ENCODE peak calls at places on chromosomes 1 and 21, in four cellular contexts. X, Z, H and B are unnamed samples.

GRCh38 chr1:193602705-193603104 is 416.3 kb upstream of the B3GALT2 start:
- DNase-seq in X (no peak), Z (no peak), H (no peak), B (no peak)

GRCh38 chr21:21332492-21332891 is 334.3 kb downstream of the NCAM2 start:
- DNase-seq in Z (no peak), H (no peak), X (no peak), B (no peak)

GRCh38 chr1:155048449-155049334 is 2.4 kb upstream of the ADAM15 start:
- DNase-seq in X (no peak), H (no peak), Z (no peak), B (no peak)

GRCh38 chr1:167489581-167490340 is 28.6 kb downstream of the CD247 start:
- DNase-seq in Z (peak; percentile 75), X (no peak), H (no peak), B (no peak)

GRCh38 chr1:225299624-225300023 is 128.2 kb downstream of the LBR start:
- DNase-seq in X (no peak), Z (no peak), H (no peak), B (no peak)

GRCh38 chr1:15820478-15820877 is 13.0 kb upstream of the UQCRHL start:
- DNase-seq in Z (no peak), H (no peak), X (no peak), B (no peak)

GRCh38 chr1:187951817-187952216 is 1123.1 kb downstream of the PLA2G4A start:
- DNase-seq in X (no peak), H (no peak), Z (no peak), B (no peak)

GRCh38 chr1:155136728-155137127 is 1.1 kb downstream of the SLC50A1 start:
- DNase-seq in Z (no peak), X (no peak), H (peak; percentile 26), B (peak; percentile 29)

GRCh38 chr1:18494304-18494703 is 13.6 kb downstream of the KLHDC7A start:
- DNase-seq in X (no peak), Z (no peak), H (no peak), B (no peak)

GRCh38 chr1:26833432-26834405 is 7.2 kb downstream of the ZDHHC18 start:
- DNase-seq in X (no peak), Z (no peak), H (no peak), B (no peak)

GRCh38 chr1:1763657-1764621 is 14.3 kb downstream of the NADK start:
- DNase-seq in H (no peak), X (no peak), Z (no peak), B (no peak)

GRCh38 chr1:208110296-208110695 is 133.9 kb downstream of the PLXNA2 start:
- DNase-seq in X (peak; percentile 29), Z (no peak), H (no peak), B (peak; percentile 24)

GRCh38 chr1:52346653-52347052 is 19.4 kb downstream of the CC2D1B start:
- DNase-seq in X (no peak), Z (no peak), H (no peak), B (no peak)

GRCh38 chr1:236507022-236507700 is 16.6 kb upstream of the LGALS8 start:
- DNase-seq in X (no peak), Z (no peak), H (no peak), B (peak; percentile 52)

GRCh38 chr1:79773385-79773784 is 766.9 kb upstream of the ADGRL4 start:
- DNase-seq in H (no peak), Z (no peak), X (no peak), B (no peak)

GRCh38 chr1:1680912-1681273 is 11.7 kb downstream of the SLC35E2B start:
- DNase-seq in X (no peak), H (no peak), Z (no peak), B (no peak)

GRCh38 chr1:46535063-46535462 is 16.4 kb downstream of the KNCN start:
- DNase-seq in H (peak; percentile 81), Z (no peak), X (peak; percentile 29), B (no peak)

GRCh38 chr1:38029081-38029681 is 16.6 kb downstream of the UTP11 start:
- DNase-seq in X (peak; percentile 77), Z (peak; percentile 89), H (no peak), B (peak; percentile 85)

GRCh38 chr1:233075045-233075444 is 124.6 kb downstream of the NTPCR start:
- DNase-seq in H (peak; percentile 7), X (no peak), Z (no peak), B (no peak)